ENCODE peak calls at places on chromosomes 4 and X, in eight cellular contexts. W, S, I, N, R, Z, D and E are unnamed samples.

GRCh38 chr4:98430708-98431403 is 169.7 kb downstream of the RAP1GDS1 start:
- DNase-seq in W (no peak), S (no peak), I (no peak), N (peak), R (no peak), Z (no peak), D (no peak), E (no peak)

GRCh38 chrX:150200361-150200760 is 162.8 kb upstream of the MAMLD1 start:
- DNase-seq in W (no peak), S (no peak), I (no peak), N (no peak), R (no peak), Z (no peak), D (no peak), E (no peak)

GRCh38 chr4:4866833-4867744 is 7.6 kb downstream of the MSX1 start:
- DNase-seq in W (peak), S (no peak), I (no peak), N (no peak), R (no peak), Z (no peak), D (no peak), E (no peak)

GRCh38 chr4:153506972-153507678 is 41.0 kb downstream of the TMEM131L start:
- DNase-seq in W (no peak), S (no peak), I (no peak), N (no peak), R (no peak), Z (no peak), D (no peak), E (no peak)

GRCh38 chrX:101219840-101220191 is 230 bp downstream of the DRP2 start:
- DNase-seq in W (peak), S (no peak), I (no peak), N (peak), R (no peak), Z (no peak), D (no peak), E (no peak)

GRCh38 chr4:79241846-79242245 is 84.0 kb downstream of the NAA11 start:
- DNase-seq in W (no peak), S (no peak), I (peak), N (peak), R (no peak), Z (peak), D (no peak), E (peak)

GRCh38 chr4:155339588-155339987 is 37.2 kb downstream of the MAP9 start:
- DNase-seq in W (no peak), S (no peak), I (no peak), N (no peak), R (no peak), Z (no peak), D (peak), E (no peak)

GRCh38 chr4:11598591-11598990 is 169.9 kb upstream of the HS3ST1 start:
- DNase-seq in W (no peak), S (no peak), I (no peak), N (no peak), R (no peak), Z (no peak), D (no peak), E (no peak)

GRCh38 chr4:75769044-75769443 is 44.7 kb downstream of the USO1 start:
- DNase-seq in W (no peak), S (no peak), I (no peak), N (peak), R (no peak), Z (no peak), D (no peak), E (no peak)

GRCh38 chr4:623914-624626 is 1.3 kb upstream of the PDE6B start:
- DNase-seq in W (no peak), S (no peak), I (no peak), N (peak), R (no peak), Z (no peak), D (no peak), E (no peak)

GRCh38 chr4:100641326-100641725 is 123.5 kb upstream of the EMCN start:
- DNase-seq in W (no peak), S (no peak), I (no peak), N (no peak), R (no peak), Z (peak), D (peak), E (no peak)

GRCh38 chr4:19135886-19136633 is 1114.5 kb upstream of the LCORL start:
- DNase-seq in W (no peak), S (no peak), I (no peak), N (no peak), R (no peak), Z (no peak), D (no peak), E (no peak)

GRCh38 chr4:86653237-86653865 is 59.2 kb downstream of the PTPN13 start:
- DNase-seq in W (no peak), S (no peak), I (no peak), N (no peak), R (peak), Z (no peak), D (no peak), E (peak)